ENCODE peak calls at places on chromosomes 6 and 20, in four cellular contexts. V is kidney, M is AG04450, B is psoas muscle. J is an unnamed sample.

GRCh38 chr20:45087115-45087785 is 13.7 kb downstream of the KCNS1 start:
- DNase-seq in M (no peak), B (no peak), V (no peak), J (no peak)

GRCh38 chr6:1509241-1509640 is 100.5 kb upstream of the FOXC1 start:
- DNase-seq in M (no peak), B (no peak), V (no peak), J (no peak)

GRCh38 chr6:169967687-169968086 is 216.3 kb downstream of the ERMARD start:
- DNase-seq in B (no peak), M (no peak), V (no peak), J (no peak)

GRCh38 chr6:111661541-111662041 is 55.9 kb upstream of the TRAF3IP2 start:
- DNase-seq in B (peak), V (no peak), M (no peak), J (no peak)

GRCh38 chr6:168335341-168335740 is 15.8 kb upstream of the DACT2 start:
- DNase-seq in V (no peak), B (no peak), M (no peak), J (no peak)

GRCh38 chr6:37102299-37103168 is 67.4 kb upstream of the PIM1 start:
- DNase-seq in V (peak), M (no peak), B (peak), J (peak)

GRCh38 chr6:30643656-30644055 is 3.3 kb upstream of the C6orf136 start:
- DNase-seq in B (no peak), M (no peak), V (no peak), J (no peak)

GRCh38 chr6:81911446-81911845 is 159.0 kb upstream of the TENT5A start:
- DNase-seq in M (no peak), V (no peak), B (no peak), J (no peak)

GRCh38 chr20:53660947-53661381 is 67.3 kb upstream of the ZNF217 start:
- DNase-seq in B (no peak), M (no peak), V (no peak), J (peak)

GRCh38 chr6:117971637-117972036 is 64.6 kb downstream of the SLC35F1 start:
- DNase-seq in V (no peak), M (no peak), B (no peak), J (no peak)

GRCh38 chr20:62123450-62124118 is 1.3 kb downstream of the LSM14B start:
- DNase-seq in B (no peak), M (no peak), V (no peak), J (no peak)

GRCh38 chr6:29958046-29958445 is 15.7 kb downstream of the HLA-A start:
- DNase-seq in M (no peak), V (no peak), B (no peak), J (no peak)

GRCh38 chr6:26243132-26243531 is 121.9 kb upstream of the BTN3A2 start:
- DNase-seq in B (no peak), V (no peak), M (no peak), J (no peak)

GRCh38 chr20:18443841-18444240 is 23.0 kb downstream of the DZANK1 start:
- DNase-seq in M (no peak), V (no peak), B (no peak), J (no peak)

GRCh38 chr20:61252601-61253263 is 671 bp downstream of the CDH4 start:
- DNase-seq in M (no peak), V (no peak), B (no peak), J (no peak)

GRCh38 chr6:157528931-157529653 is 148.1 kb downstream of the ZDHHC14 start:
- DNase-seq in V (no peak), B (peak), M (no peak), J (no peak)

GRCh38 chr6:167932468-167933276 is 64.8 kb upstream of the KIF25 start:
- DNase-seq in B (no peak), M (no peak), V (no peak), J (no peak)

GRCh38 chr20:32316667-32317066 is 39.2 kb downstream of the KIF3B start:
- DNase-seq in B (no peak), M (no peak), V (no peak), J (no peak)

GRCh38 chr6:122610690-122611455 is 668 bp downstream of the PKIB start:
- DNase-seq in M (no peak), V (peak), B (peak), J (peak)

GRCh38 chr20:62117658-62118057 is 4.6 kb upstream of the LSM14B start:
- DNase-seq in V (peak), M (no peak), B (peak), J (no peak)

GRCh38 chr6:54617730-54618129 is 228.8 kb upstream of the FAM83B start:
- DNase-seq in V (no peak), B (no peak), M (peak), J (no peak)

GRCh38 chr6:160919713-160920112 is 71.9 kb upstream of the MAP3K4 start:
- DNase-seq in B (no peak), M (peak), V (no peak), J (no peak)

GRCh38 chr6:139117734-139118133 is 17.1 kb upstream of the HECA start:
- DNase-seq in B (no peak), V (no peak), M (no peak), J (no peak)
- TF ChIP-seq CTCF in B (no peak), V (no peak), M (peak), J (no peak)

GRCh38 chr6:161922631-161923119 is 648.8 kb upstream of the AGPAT4 start:
- DNase-seq in M (peak), V (no peak), B (peak), J (no peak)
- TF ChIP-seq CTCF in M (no peak), V (peak), B (peak), J (peak)

GRCh38 chr20:2759603-2760360 is 40.6 kb downstream of the CPXM1 start:
- DNase-seq in V (no peak), M (no peak), B (no peak), J (no peak)

GRCh38 chr20:2762578-2763131 is 37.8 kb downstream of the CPXM1 start:
- DNase-seq in B (no peak), M (no peak), V (no peak), J (no peak)

GRCh38 chr20:2760381-2761305 is 39.8 kb downstream of the CPXM1 start:
- DNase-seq in V (no peak), B (no peak), M (no peak), J (no peak)

GRCh38 chr20:2761885-2762284 is 38.5 kb downstream of the CPXM1 start:
- DNase-seq in V (no peak), B (no peak), M (no peak), J (no peak)

GRCh38 chr20:2763186-2763585 is 37.2 kb downstream of the CPXM1 start:
- DNase-seq in B (no peak), V (no peak), M (no peak), J (no peak)
- TF ChIP-seq CTCF in B (no peak), V (no peak), M (no peak), J (no peak)

DNA sequence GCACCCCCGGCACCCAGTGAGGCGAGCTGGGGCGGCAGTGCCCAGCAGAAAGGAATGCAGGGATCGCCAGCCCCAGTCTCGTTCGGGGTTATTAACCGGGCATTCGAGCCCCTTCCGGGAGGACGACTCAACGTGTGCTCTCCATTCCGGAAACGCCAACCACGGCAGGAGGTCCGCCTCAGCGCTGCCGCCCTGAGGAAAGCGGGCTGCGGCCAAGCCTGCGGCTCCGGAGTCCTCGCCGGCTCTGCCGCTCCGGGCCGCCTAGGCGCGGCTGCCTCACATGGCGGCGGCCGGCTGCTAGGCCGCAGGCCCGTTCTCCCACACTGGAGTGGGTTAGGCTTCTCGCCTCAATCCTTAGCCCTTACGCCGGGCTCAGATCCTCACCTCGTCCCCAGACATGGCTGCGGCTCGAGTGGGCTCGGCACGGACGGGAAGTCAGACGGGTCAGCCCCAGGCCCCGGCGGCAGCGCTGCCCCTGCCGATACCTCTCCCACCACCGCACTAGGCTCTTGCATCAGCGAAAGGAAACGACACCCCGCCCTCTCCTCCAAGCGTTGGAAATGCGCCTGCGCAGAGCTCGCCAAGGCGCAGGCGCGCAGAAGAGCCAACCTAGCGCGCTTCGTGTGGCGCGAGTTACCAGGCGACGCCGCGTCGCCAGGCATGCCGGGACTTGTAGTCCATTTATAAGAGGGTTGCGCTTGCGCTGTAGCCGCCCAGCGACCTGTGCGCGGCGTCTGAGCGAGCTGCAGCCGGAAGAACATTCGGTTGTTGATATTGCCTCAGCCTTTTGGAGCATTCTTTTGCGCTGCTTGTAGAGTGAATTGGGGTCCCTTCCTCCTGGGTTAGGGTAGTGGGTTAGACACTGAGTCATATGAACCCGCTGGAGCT is at the start of gene EIF2S2:
- DNase-seq in M (peak), V (peak), B (peak), J (peak)
- TF ChIP-seq CTCF in M (no peak), V (no peak), B (no peak), J (no peak)

GRCh38 chr20:9177278-9177677 is 108.4 kb downstream of the PLCB4 start:
- DNase-seq in B (no peak), M (no peak), V (no peak), J (no peak)

GRCh38 chr20:9169409-9169808 is 100.5 kb downstream of the PLCB4 start:
- DNase-seq in V (no peak), M (no peak), B (no peak), J (no peak)

DNA sequence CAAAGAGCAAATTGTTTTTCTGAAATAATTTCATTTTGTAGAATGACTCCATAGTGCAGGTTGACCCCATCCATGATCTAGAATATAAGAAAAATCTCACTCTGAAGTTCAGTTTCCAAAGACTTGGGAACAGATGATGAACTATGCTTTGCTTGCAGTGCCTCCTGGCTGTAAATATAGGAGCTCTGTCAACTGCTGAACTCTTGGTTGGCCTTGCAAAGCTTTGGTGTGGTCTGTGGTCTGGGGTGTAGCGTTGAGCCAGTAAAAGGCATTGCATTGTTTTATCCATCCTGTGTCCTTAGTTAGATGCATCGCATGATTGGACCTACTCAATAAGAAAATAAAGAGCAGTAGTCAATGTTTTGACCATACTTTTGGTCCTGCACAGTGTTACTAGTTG is 104.0 kb downstream of the PLCB4 start:
- DNase-seq in V (no peak), B (no peak), M (no peak), J (no peak)
- TF ChIP-seq CTCF in V (peak), B (no peak), M (no peak), J (no peak)

GRCh38 chr6:5713519-5713918 is 293.2 kb downstream of the NRN1 start:
- DNase-seq in V (no peak), M (no peak), B (no peak), J (no peak)

GRCh38 chr6:5707646-5708045 is 299.1 kb downstream of the NRN1 start:
- DNase-seq in M (no peak), V (no peak), B (no peak), J (no peak)

GRCh38 chr6:5718231-5718947 is 288.3 kb downstream of the NRN1 start:
- DNase-seq in B (no peak), M (no peak), V (no peak), J (no peak)

GRCh38 chr6:5710516-5710915 is 296.2 kb downstream of the NRN1 start:
- DNase-seq in V (no peak), B (no peak), M (no peak), J (no peak)

GRCh38 chr6:5712349-5713215 is 294.1 kb downstream of the NRN1 start:
- DNase-seq in B (no peak), V (no peak), M (no peak), J (no peak)
- TF ChIP-seq CTCF in B (no peak), V (no peak), M (no peak), J (no peak)

DNA sequence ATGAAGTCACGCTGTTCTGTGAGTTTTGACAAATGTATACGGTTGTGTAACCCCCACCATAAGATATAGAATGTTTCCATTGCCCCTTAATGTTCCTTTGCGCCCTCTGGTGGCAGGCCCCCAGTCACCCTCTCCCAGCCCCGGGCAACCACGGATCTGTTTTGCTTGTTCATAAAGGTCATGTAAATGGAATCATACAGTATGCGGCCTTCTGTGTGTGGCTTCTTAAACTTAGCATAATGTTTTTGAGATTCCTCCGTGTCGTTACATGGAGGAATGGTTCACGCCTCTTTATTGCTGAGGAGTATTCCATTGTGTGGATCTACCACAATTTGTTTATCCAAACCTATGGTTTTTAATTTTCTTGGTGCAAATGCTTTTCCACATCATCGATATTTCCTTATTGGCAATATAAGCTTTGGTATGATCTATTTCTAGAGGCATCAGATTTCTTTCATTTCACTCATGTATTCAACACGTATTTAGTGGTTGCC is 28.4 kb downstream of the LYRM2 start:
- DNase-seq in V (no peak), B (peak), M (no peak), J (peak)
- TF ChIP-seq CTCF in V (peak), B (peak), M (peak), J (peak)

DNA sequence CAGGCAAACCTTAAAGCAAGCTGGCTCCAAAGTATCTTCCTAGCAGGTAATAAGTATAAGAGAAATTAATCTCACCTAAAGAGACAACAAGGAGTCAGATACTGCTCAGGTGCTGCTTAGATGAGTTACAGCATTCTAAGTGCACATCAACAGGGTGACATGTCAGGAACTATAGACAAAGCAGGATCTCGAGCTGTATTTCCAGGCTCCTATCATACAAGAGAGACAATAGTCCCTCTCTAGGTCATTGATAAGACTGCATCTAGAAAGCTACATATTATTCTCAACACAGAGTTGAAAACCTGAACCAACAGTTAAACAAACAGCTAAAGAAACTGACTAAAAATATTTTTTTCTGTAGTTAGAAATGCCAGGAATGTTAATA is 3.9 kb downstream of the PTPRK start:
- DNase-seq in B (no peak), M (no peak), V (no peak), J (no peak)
- TF ChIP-seq CTCF in B (peak), M (peak), V (peak), J (no peak)

J was measured in GM13976.